ENCODE peak calls at places on chromosomes 6 and 20, in five cellular contexts. F, Y, Q, S and O are unnamed samples.

GRCh38 chr20:44572551-44573500 is 9.6 kb upstream of the PKIG start:
- DNase-seq in F (no peak), Y (no peak), Q (no peak), S (no peak), O (no peak)

GRCh38 chr6:110811187-110811586 is 4.1 kb downstream of the CDK19 start:
- DNase-seq in F (no peak), Y (no peak), Q (no peak), S (peak; percentile 55), O (no peak)

GRCh38 chr6:169862464-169863148 is 111.2 kb downstream of the ERMARD start:
- DNase-seq in F (no peak), Y (no peak), Q (no peak), S (no peak), O (no peak)

GRCh38 chr6:23561732-23562131 is 564.3 kb upstream of the NRSN1 start:
- DNase-seq in F (no peak), Y (no peak), Q (no peak), S (no peak), O (no peak)

GRCh38 chr6:128376952-128377503 is 143.4 kb downstream of the PTPRK start:
- DNase-seq in F (no peak), Y (no peak), Q (no peak), S (no peak), O (no peak)

GRCh38 chr6:9224539-9224938 is 789.2 kb upstream of the SLC35B3 start:
- DNase-seq in F (no peak), Y (no peak), Q (no peak), S (no peak), O (no peak)

GRCh38 chr20:3889489-3890409 is 562 bp downstream of the PANK2 start:
- DNase-seq in F (peak; percentile 39), Y (peak; percentile 81), Q (no peak), S (no peak), O (no peak)

GRCh38 chr6:139891471-139891870 is 517.0 kb upstream of the CITED2 start:
- DNase-seq in F (no peak), Y (no peak), Q (no peak), S (no peak), O (no peak)

GRCh38 chr20:815914-816606 is 17.5 kb upstream of the FAM110A start:
- DNase-seq in F (peak; percentile 91), Y (peak; percentile 76), Q (peak; percentile 56), S (no peak), O (no peak)

GRCh38 chr20:53866787-53867740 is 203.3 kb downstream of the BCAS1 start:
- DNase-seq in F (peak; percentile 50), Y (no peak), Q (no peak), S (peak; percentile 86), O (no peak)

GRCh38 chr6:113172531-113172966 is 684.6 kb upstream of the MARCKS start:
- DNase-seq in F (no peak), Y (peak; percentile 10), Q (no peak), S (no peak), O (no peak)

GRCh38 chr20:19181552-19181951 is 30.9 kb upstream of the SLC24A3 start:
- DNase-seq in F (no peak), Y (no peak), Q (no peak), S (peak; percentile 24), O (no peak)

GRCh38 chr6:1749041-1749440 is 139.3 kb downstream of the FOXC1 start:
- DNase-seq in F (no peak), Y (no peak), Q (no peak), S (no peak), O (no peak)

GRCh38 chr6:49522710-49523593 is 23.2 kb downstream of the GLYATL3 start:
- DNase-seq in F (no peak), Y (no peak), Q (no peak), S (no peak), O (no peak)

GRCh38 chr20:19491241-19491640 is 266.8 kb upstream of the RIN2 start:
- DNase-seq in F (no peak), Y (no peak), Q (no peak), S (no peak), O (no peak)

GRCh38 chr20:57458400-57459160 is 66.4 kb downstream of the CTCFL start:
- DNase-seq in F (no peak), Y (no peak), Q (no peak), S (no peak), O (no peak)

GRCh38 chr20:37686762-37687477 is 6.9 kb upstream of the CTNNBL1 start:
- DNase-seq in F (no peak), Y (no peak), Q (no peak), S (no peak), O (no peak)
- H3K27ac ChIP-seq in F (no peak overlapping the region), Y (no peak overlapping the region), Q (no peak overlapping the region), S (no peak overlapping the region), O (no peak overlapping the region)

DNA sequence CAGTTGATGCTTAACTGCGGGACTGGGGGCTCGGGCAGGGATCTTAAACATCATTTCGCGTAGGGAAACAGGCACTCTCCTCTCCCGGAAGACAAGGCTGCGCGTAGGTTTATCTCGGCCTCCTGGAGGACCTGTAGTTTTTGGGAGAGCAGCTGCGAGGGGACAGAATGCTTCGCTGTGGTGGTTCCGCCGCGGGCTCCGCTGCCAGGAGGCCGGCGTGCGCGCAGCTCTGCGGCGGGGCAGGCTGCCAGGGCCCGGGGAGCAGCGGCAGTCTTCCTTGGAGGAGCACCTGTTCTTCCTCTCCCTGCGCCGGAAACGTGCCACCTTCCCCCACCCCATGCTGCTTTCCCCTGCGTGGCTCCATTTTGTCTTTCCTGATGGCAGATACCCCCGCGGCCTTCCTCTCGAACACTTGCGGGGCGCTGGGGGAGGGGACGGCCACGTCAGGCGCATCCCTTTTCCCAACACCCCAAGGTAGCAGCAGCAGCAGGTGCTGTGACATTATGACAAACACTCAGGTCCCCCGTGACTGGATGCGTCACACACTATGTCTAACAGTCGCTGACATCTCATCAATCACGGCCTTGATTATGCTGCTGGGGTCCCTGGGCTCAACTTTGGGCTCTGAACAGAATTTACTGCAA is 230.7 kb upstream of the BTBD3 start:
- DNase-seq in F (peak; percentile 67), Y (no peak), Q (no peak), S (no peak), O (no peak)
- TF ChIP-seq REST in F (no peak), Y (no peak), Q (no peak), S (no peak), O (no peak)

GRCh38 chr6:7727951-7728854 is 2.3 kb downstream of the BMP6 start:
- DNase-seq in F (peak; percentile 76), Y (peak; percentile 29), Q (no peak), S (no peak), O (no peak)

GRCh38 chr6:7726416-7727149 is 684 bp downstream of the BMP6 start:
- DNase-seq in F (peak; percentile 65), Y (peak; percentile 57), Q (no peak), S (no peak), O (no peak)

GRCh38 chr6:7727150-7727950 is 1.5 kb downstream of the BMP6 start:
- DNase-seq in F (peak; percentile 55), Y (peak; percentile 60), Q (no peak), S (no peak), O (no peak)

GRCh38 chr6:7725412-7725811 is 487 bp upstream of the BMP6 start:
- DNase-seq in F (no peak), Y (no peak), Q (no peak), S (no peak), O (no peak)

GRCh38 chr6:7725849-7726415 is at the start of gene BMP6:
- DNase-seq in F (peak; percentile 99), Y (peak; percentile 90), Q (peak; percentile 71), S (no peak), O (peak; percentile 78)
- TF ChIP-seq POLR2AphosphoS5 in F (peak; percentile 50), Y (no peak), Q (no peak), S (no peak), O (no peak)

DNA sequence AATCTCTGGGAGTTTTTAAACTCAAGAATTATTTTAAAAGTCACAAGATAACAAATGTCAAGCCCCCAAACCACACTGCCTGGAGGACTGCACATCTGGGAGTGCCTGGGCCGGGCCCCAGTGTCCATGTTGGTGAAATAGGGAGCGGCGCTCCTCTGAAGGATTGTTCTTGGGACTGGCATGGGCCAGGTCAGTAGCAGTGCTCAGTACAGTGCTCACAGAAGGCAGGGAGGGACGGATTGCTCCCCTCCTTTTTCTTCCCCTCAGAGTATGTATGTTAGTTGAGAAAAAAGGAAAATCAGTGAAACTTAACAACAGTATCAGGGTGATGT is 11.0 kb downstream of the STX16 start:
- DNase-seq in F (no peak), Y (no peak), Q (no peak), S (no peak), O (no peak)
- H3K27ac ChIP-seq in F (peak overlapping the region; percentile 48), Y (no peak overlapping the region), Q (no peak overlapping the region), S (no peak overlapping the region), O (no peak overlapping the region)

GRCh38 chr20:46688151-46689081 is 828 bp downstream of the TP53RK start:
- DNase-seq in F (no peak), Y (no peak), Q (no peak), S (no peak), O (no peak)
- TF ChIP-seq REST in F (no peak), Y (no peak), Q (no peak), S (no peak), O (no peak)

DNA sequence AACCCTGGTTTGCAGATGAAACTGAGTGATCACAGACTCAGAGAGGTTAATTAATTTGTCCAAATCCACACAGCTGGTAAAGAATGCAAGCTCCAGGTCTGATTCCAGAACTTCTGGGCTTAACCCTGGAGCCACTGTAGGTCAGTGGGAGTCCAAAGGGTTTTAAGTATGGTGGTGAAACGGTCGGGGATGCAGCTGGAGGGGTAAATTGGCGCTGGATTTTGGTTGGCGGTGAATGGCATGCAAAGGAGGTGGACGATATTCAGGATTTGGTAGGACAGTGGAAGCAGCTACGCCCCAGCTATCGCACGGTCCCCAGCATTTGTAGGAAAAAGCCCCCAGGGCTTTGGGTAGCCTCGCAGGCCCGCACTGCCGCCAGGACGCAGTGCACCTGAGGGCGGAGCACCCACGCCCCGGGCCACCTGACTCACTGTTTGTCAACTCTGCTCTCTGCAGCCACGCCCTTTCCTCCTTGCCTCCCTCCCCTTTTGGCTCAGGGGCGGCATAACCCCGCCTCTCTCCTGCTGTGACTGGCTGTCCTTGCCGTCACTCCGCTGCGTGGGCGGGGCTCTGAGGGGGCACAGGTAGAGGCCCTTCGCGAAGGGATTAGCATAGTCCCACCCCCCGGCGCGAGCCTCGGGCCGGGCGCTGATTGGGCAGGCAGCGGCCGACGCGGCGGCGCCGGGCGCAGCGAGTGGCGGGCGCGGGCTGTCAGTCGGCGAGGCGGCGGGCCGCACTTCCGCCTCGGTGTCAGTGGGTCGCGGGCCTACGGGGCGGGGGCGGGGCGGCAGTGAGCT is at the start of gene OSBPL2:
- DNase-seq in F (peak; percentile 98), Y (peak; percentile 100), Q (peak; percentile 97), S (peak; percentile 95), O (peak; percentile 93)
- TF ChIP-seq POLR2AphosphoS5 in F (no peak), Y (no peak), Q (peak; percentile 32), S (no peak), O (no peak)

GRCh38 chr6:11433860-11434259 is 103.7 kb upstream of the TMEM170B start:
- DNase-seq in F (no peak), Y (no peak), Q (no peak), S (no peak), O (no peak)
- H3K27ac ChIP-seq in F (no peak overlapping the region), Y (peak overlapping the region; percentile 65), Q (no peak overlapping the region), S (no peak overlapping the region), O (no peak overlapping the region)